ENCODE peak calls at places on chromosomes 13 and 19, in four cellular contexts. One of them, this sample, is unnamed.

GRCh38 chr19:5255602-5256231 is 84.9 kb downstream of the PTPRS start:
- DNase-seq in skeletal muscle cell: no peak
- DNase-seq in cardiac fibroblast: no peak
- DNase-seq in mucosa of descending colon: no peak
- DNase-seq in this sample: no peak

GRCh38 chr19:57664269-57665127 is 4.2 kb upstream of the ZSCAN4 start:
- DNase-seq in skeletal muscle cell: no peak
- DNase-seq in cardiac fibroblast: peak
- DNase-seq in mucosa of descending colon: peak
- DNase-seq in this sample: peak

GRCh38 chr13:97934590-97934989 is 18.9 kb upstream of the IPO5 start:
- DNase-seq in skeletal muscle cell: no peak
- DNase-seq in cardiac fibroblast: peak
- DNase-seq in mucosa of descending colon: no peak
- DNase-seq in this sample: no peak

GRCh38 chr13:48320906-48321510 is 17.5 kb downstream of the RB1 start:
- DNase-seq in skeletal muscle cell: no peak
- DNase-seq in cardiac fibroblast: no peak
- DNase-seq in mucosa of descending colon: peak
- DNase-seq in this sample: no peak

GRCh38 chr13:111904701-111905608 is 162.0 kb upstream of the SOX1 start:
- DNase-seq in skeletal muscle cell: no peak
- DNase-seq in cardiac fibroblast: no peak
- DNase-seq in mucosa of descending colon: no peak
- DNase-seq in this sample: peak

GRCh38 chr13:74203576-74203975 is 69.4 kb upstream of the KLF12 start:
- DNase-seq in skeletal muscle cell: peak
- DNase-seq in cardiac fibroblast: peak
- DNase-seq in mucosa of descending colon: no peak
- DNase-seq in this sample: no peak

GRCh38 chr19:54252845-54253244 is 4.2 kb downstream of the LILRB5 start:
- DNase-seq in skeletal muscle cell: no peak
- DNase-seq in cardiac fibroblast: no peak
- DNase-seq in mucosa of descending colon: no peak
- DNase-seq in this sample: no peak

GRCh38 chr19:2166741-2167738 is 3.3 kb downstream of the DOT1L start:
- DNase-seq in skeletal muscle cell: no peak
- DNase-seq in cardiac fibroblast: peak
- DNase-seq in mucosa of descending colon: peak
- DNase-seq in this sample: no peak

GRCh38 chr19:6530385-6531162 is at the start of gene TNFSF9:
- DNase-seq in skeletal muscle cell: peak
- DNase-seq in cardiac fibroblast: peak
- DNase-seq in mucosa of descending colon: peak
- DNase-seq in this sample: peak

GRCh38 chr13:19601749-19602725 is 31.4 kb upstream of the MPHOSPH8 start:
- DNase-seq in skeletal muscle cell: no peak
- DNase-seq in cardiac fibroblast: peak
- DNase-seq in mucosa of descending colon: peak
- DNase-seq in this sample: no peak

GRCh38 chr13:19606737-19607136 is 26.7 kb upstream of the MPHOSPH8 start:
- DNase-seq in skeletal muscle cell: no peak
- DNase-seq in cardiac fibroblast: no peak
- DNase-seq in mucosa of descending colon: no peak
- DNase-seq in this sample: no peak

GRCh38 chr13:19605161-19605955 is 28.1 kb upstream of the MPHOSPH8 start:
- DNase-seq in skeletal muscle cell: no peak
- DNase-seq in cardiac fibroblast: no peak
- DNase-seq in mucosa of descending colon: no peak
- DNase-seq in this sample: no peak

GRCh38 chr13:19606152-19606551 is 27.3 kb upstream of the MPHOSPH8 start:
- DNase-seq in skeletal muscle cell: no peak
- DNase-seq in cardiac fibroblast: no peak
- DNase-seq in mucosa of descending colon: no peak
- DNase-seq in this sample: no peak

DNA sequence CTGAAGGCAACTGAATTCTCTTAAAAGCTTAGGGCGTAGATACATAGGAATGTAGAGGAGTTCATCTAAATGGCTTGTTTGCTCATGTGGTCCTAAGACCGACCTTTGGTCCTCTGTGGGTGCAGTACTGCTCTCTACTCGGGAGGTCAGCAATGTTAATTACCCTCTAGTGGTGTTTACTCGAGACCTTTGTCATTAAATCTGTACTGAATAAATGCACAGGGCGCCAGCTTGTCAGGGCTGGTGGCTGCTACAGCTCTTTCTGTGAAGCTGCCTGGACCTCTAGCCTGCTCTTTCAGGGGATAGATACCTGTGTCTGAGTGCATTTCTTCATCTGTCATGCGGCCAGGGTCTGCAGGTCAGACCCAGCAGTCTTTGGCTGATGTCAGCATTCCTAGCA is 29.2 kb upstream of the MPHOSPH8 start:
- DNase-seq in skeletal muscle cell: no peak
- DNase-seq in cardiac fibroblast: no peak
- DNase-seq in mucosa of descending colon: no peak
- DNase-seq in this sample: no peak
- H3K4me3 ChIP-seq in skeletal muscle cell: no peak
- H3K4me3 ChIP-seq in cardiac fibroblast: no peak
- H3K4me3 ChIP-seq in mucosa of descending colon: no peak
- H3K4me3 ChIP-seq in this sample: no peak

DNA sequence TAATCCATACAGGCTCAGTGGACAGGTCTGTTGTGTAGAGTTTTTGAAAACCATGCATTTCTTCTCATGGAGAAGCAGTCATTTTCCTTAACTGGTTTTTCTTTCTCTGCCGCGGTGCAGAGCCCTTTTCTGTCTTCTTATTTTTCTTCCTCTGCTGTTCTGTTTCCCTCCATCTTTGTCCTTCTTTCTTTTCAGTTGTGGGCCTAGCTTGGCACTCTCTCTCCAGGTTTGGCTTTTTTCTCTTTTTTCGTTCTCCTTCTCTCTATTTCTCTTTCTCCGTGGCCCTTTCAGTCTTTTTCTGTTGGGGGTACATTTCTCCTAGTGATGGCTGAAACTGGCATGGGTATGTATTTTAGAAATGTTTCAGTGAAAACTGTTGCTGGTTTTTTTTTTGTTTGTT is 24.1 kb downstream of the NFIX start:
- DNase-seq in skeletal muscle cell: no peak
- DNase-seq in cardiac fibroblast: no peak
- DNase-seq in mucosa of descending colon: no peak
- DNase-seq in this sample: no peak
- H3K4me3 ChIP-seq in skeletal muscle cell: no peak
- H3K4me3 ChIP-seq in cardiac fibroblast: no peak
- H3K4me3 ChIP-seq in mucosa of descending colon: no peak
- H3K4me3 ChIP-seq in this sample: no peak

GRCh38 chr19:48826606-48827020 is 9.7 kb downstream of the HSD17B14 start:
- DNase-seq in skeletal muscle cell: no peak
- DNase-seq in cardiac fibroblast: no peak
- DNase-seq in mucosa of descending colon: no peak
- DNase-seq in this sample: no peak
- H3K4me3 ChIP-seq in skeletal muscle cell: no peak
- H3K4me3 ChIP-seq in cardiac fibroblast: no peak
- H3K4me3 ChIP-seq in mucosa of descending colon: no peak
- H3K4me3 ChIP-seq in this sample: no peak

DNA sequence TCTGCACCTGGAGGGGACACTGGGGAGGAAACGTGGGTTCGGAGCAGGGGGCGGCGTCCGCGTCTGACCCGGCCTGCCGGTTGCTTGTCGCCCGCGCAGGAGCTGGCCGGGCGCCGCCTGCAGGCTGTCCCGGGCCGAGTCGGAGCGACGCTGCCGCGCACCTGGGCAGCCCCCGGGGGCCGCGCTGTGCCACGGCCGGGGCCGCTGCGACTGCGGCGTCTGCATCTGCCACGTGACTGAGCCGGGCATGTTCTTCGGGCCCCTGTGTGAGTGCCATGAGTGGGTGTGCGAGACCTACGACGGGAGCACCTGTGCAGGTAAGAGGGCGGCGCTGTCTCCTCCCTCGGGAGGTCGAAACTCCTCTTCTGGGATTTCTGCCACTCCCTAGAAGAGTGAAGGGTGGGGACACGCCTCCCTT is 1.3 kb downstream of the ITGBL1 start:
- DNase-seq in skeletal muscle cell: no peak
- DNase-seq in cardiac fibroblast: no peak
- DNase-seq in mucosa of descending colon: peak
- DNase-seq in this sample: peak
- H3K4me3 ChIP-seq in skeletal muscle cell: peak
- H3K4me3 ChIP-seq in cardiac fibroblast: peak
- H3K4me3 ChIP-seq in mucosa of descending colon: no peak
- H3K4me3 ChIP-seq in this sample: peak

GRCh38 chr13:50513528-50513863 is 330.0 kb downstream of the DLEU7 start:
- DNase-seq in skeletal muscle cell: no peak
- DNase-seq in cardiac fibroblast: no peak
- DNase-seq in mucosa of descending colon: no peak
- DNase-seq in this sample: no peak

GRCh38 chr13:50509771-50510441 is 333.6 kb downstream of the DLEU7 start:
- DNase-seq in skeletal muscle cell: no peak
- DNase-seq in cardiac fibroblast: no peak
- DNase-seq in mucosa of descending colon: no peak
- DNase-seq in this sample: no peak

GRCh38 chr13:50514249-50514648 is 329.2 kb downstream of the DLEU7 start:
- DNase-seq in skeletal muscle cell: no peak
- DNase-seq in cardiac fibroblast: no peak
- DNase-seq in mucosa of descending colon: no peak
- DNase-seq in this sample: no peak

GRCh38 chr13:50512602-50513527 is 330.6 kb downstream of the DLEU7 start:
- DNase-seq in skeletal muscle cell: no peak
- DNase-seq in cardiac fibroblast: peak
- DNase-seq in mucosa of descending colon: peak
- DNase-seq in this sample: peak

DNA sequence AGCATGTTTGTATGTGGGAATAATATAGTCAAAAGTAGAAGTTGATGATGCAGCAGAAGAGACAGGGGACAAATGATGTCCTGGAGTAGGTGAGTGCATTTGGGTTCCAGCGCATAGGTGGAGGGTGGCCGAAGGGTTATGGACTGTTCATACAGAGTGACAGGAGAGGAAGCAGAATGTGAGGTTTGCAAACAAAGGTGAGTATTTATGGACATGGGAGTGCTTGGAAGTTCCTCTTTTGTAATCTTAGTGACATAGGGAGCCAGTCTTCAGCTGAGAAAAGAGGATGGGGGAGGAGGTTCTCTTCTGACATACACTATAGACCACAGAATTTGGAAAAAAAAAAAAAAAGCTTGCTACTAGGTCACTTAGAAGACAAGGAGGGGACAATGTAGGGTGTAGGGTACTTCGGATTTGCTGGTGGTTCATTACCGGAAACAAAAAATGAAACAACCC is 331.6 kb downstream of the DLEU7 start:
- DNase-seq in skeletal muscle cell: no peak
- DNase-seq in cardiac fibroblast: no peak
- DNase-seq in mucosa of descending colon: no peak
- DNase-seq in this sample: no peak
- H3K4me3 ChIP-seq in skeletal muscle cell: no peak
- H3K4me3 ChIP-seq in cardiac fibroblast: no peak
- H3K4me3 ChIP-seq in mucosa of descending colon: no peak
- H3K4me3 ChIP-seq in this sample: peak

GRCh38 chr19:49533551-49534488 is 6.0 kb downstream of the RCN3 start:
- DNase-seq in skeletal muscle cell: peak
- DNase-seq in cardiac fibroblast: peak
- DNase-seq in mucosa of descending colon: peak
- DNase-seq in this sample: peak

GRCh38 chr19:49530708-49531107 is 2.9 kb downstream of the RCN3 start:
- DNase-seq in skeletal muscle cell: no peak
- DNase-seq in cardiac fibroblast: no peak
- DNase-seq in mucosa of descending colon: no peak
- DNase-seq in this sample: no peak

GRCh38 chr19:49524812-49525455 is 2.9 kb upstream of the RCN3 start:
- DNase-seq in skeletal muscle cell: no peak
- DNase-seq in cardiac fibroblast: no peak
- DNase-seq in mucosa of descending colon: no peak
- DNase-seq in this sample: no peak

DNA sequence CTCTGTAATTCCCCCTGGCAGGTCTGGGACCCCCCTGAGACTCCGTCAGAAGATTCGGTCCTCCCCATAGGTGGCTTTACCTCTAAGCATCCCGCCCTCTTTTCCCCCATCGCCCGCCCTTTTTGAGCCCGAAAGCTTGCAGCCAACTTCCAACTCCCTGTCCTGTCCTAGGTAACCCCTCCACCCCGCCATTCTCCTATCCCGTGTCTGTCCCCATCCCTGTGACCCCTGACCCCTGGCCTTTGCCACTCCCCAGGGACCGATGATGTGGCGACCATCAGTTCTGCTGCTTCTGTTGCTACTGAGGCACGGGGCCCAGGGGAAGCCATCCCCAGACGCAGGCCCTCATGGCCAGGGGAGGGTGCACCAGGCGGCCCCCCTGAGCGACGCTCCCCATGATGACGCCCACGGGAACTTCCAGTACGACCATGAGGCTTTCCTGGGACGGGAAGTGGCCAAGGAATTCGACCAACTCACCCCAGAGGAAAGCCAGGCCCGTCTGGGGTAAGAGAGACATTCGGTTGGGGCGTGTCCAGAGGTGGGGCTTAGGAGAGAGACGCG is 488 bp downstream of the RCN3 start:
- DNase-seq in skeletal muscle cell: no peak
- DNase-seq in cardiac fibroblast: peak
- DNase-seq in mucosa of descending colon: no peak
- DNase-seq in this sample: no peak
- H3K4me3 ChIP-seq in skeletal muscle cell: peak
- H3K4me3 ChIP-seq in cardiac fibroblast: peak
- H3K4me3 ChIP-seq in mucosa of descending colon: no peak
- H3K4me3 ChIP-seq in this sample: peak

GRCh38 chr19:41186971-41187883 is 5.8 kb upstream of the CYP2S1 start:
- DNase-seq in skeletal muscle cell: no peak
- DNase-seq in cardiac fibroblast: no peak
- DNase-seq in mucosa of descending colon: no peak
- DNase-seq in this sample: no peak

GRCh38 chr19:41187884-41188279 is 5.1 kb upstream of the CYP2S1 start:
- DNase-seq in skeletal muscle cell: no peak
- DNase-seq in cardiac fibroblast: no peak
- DNase-seq in mucosa of descending colon: no peak
- DNase-seq in this sample: no peak

GRCh38 chr19:41193420-41194156 is 569 bp downstream of the CYP2S1 start:
- DNase-seq in skeletal muscle cell: no peak
- DNase-seq in cardiac fibroblast: no peak
- DNase-seq in mucosa of descending colon: peak
- DNase-seq in this sample: no peak

GRCh38 chr19:41192574-41193419 is at the start of gene CYP2S1:
- DNase-seq in skeletal muscle cell: no peak
- DNase-seq in cardiac fibroblast: no peak
- DNase-seq in mucosa of descending colon: peak
- DNase-seq in this sample: no peak

DNA sequence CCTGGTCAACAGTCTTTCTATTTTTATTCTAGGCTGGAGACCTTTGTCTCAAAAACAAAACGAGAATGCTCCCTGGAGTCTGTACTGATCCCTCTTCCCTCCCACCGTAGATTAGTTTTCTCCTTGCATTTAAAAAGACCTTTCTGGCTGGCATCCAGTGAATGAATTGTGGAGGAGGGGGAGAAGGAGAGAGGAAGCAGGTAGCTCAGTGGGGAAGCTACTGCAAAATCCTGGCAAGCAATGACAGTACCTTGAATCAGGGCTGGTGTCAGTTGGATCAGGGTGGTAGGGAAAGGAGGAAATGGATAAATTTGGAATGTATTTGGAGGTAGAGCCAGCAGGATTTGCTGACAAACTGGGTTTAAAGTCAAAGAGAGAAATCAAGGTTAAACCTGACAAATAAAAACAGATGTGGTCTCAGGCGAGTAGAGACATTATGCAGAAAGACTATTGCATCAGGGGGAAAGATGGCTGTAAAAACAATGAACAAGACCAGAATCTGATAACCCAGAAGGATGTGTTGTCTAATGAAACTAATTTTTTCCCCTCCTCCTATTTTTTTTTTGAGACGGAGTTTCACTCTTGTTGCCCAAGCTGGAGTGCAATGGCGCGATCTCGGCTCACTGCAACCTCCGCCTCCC is 3.5 kb upstream of the CYP2S1 start:
- DNase-seq in skeletal muscle cell: no peak
- DNase-seq in cardiac fibroblast: no peak
- DNase-seq in mucosa of descending colon: no peak
- DNase-seq in this sample: no peak
- H3K4me3 ChIP-seq in skeletal muscle cell: no peak
- H3K4me3 ChIP-seq in cardiac fibroblast: no peak
- H3K4me3 ChIP-seq in mucosa of descending colon: no peak
- H3K4me3 ChIP-seq in this sample: no peak

This sample was measured in dorsolateral prefrontal cortex.